ENCODE peak calls at places on chromosome 16, in six cellular contexts. Q, L, X, W, S and O are unnamed samples.

GRCh38 chr16:48542020-48542473 is 67.9 kb downstream of the N4BP1 start:
- DNase-seq in Q (peak), L (no peak), X (no peak), W (peak), S (peak), O (no peak)

GRCh38 chr16:85153656-85154091 is 41.4 kb upstream of the CIBAR2 start:
- DNase-seq in Q (no peak), L (no peak), X (no peak), W (no peak), S (no peak), O (no peak)

GRCh38 chr16:12951392-12951791 is 50.0 kb downstream of the SHISA9 start:
- DNase-seq in Q (no peak), L (no peak), X (no peak), W (no peak), S (no peak), O (no peak)

GRCh38 chr16:65717006-65717720 is 595.3 kb upstream of the CDH11 start:
- DNase-seq in Q (no peak), L (no peak), X (no peak), W (no peak), S (no peak), O (no peak)

GRCh38 chr16:30927789-30928378 is 4.5 kb downstream of the FBXL19 start:
- DNase-seq in Q (peak), L (peak), X (peak), W (peak), S (peak), O (peak)

GRCh38 chr16:76182092-76182635 is 95.0 kb upstream of the CNTNAP4 start:
- DNase-seq in Q (no peak), L (no peak), X (no peak), W (no peak), S (no peak), O (no peak)

GRCh38 chr16:75301804-75302203 is 50.4 kb upstream of the BCAR1 start:
- DNase-seq in Q (no peak), L (no peak), X (no peak), W (peak), S (peak), O (no peak)

GRCh38 chr16:31127182-31127581 is 8.3 kb downstream of the PRSS8 start:
- DNase-seq in Q (no peak), L (no peak), X (no peak), W (no peak), S (no peak), O (no peak)

GRCh38 chr16:1436731-1437355 is 6.0 kb downstream of the PERCC1 start:
- DNase-seq in Q (no peak), L (no peak), X (no peak), W (no peak), S (no peak), O (no peak)

GRCh38 chr16:67989322-67990017 is 9.2 kb upstream of the DPEP3 start:
- DNase-seq in Q (no peak), L (no peak), X (no peak), W (no peak), S (no peak), O (no peak)

GRCh38 chr16:61195006-61195405 is 841.2 kb downstream of the CDH8 start:
- DNase-seq in Q (no peak), L (no peak), X (no peak), W (no peak), S (no peak), O (no peak)

GRCh38 chr16:66856801-66857200 is 12.6 kb downstream of the CA7 start:
- DNase-seq in Q (no peak), L (no peak), X (no peak), W (no peak), S (no peak), O (no peak)

GRCh38 chr16:66858740-66859396 is 14.7 kb downstream of the CA7 start:
- DNase-seq in Q (no peak), L (no peak), X (no peak), W (peak), S (peak), O (no peak)

GRCh38 chr16:66857437-66857836 is 13.2 kb downstream of the CA7 start:
- DNase-seq in Q (no peak), L (no peak), X (no peak), W (no peak), S (no peak), O (no peak)

GRCh38 chr16:66862023-66862520 is 17.9 kb downstream of the CA7 start:
- DNase-seq in Q (no peak), L (no peak), X (no peak), W (no peak), S (no peak), O (no peak)

GRCh38 chr16:66859397-66860068 is 15.3 kb downstream of the CA7 start:
- DNase-seq in Q (no peak), L (no peak), X (no peak), W (no peak), S (no peak), O (no peak)
- H2BK15ac ChIP-seq in Q (no peak), L (no peak), X (no peak), W (no peak), S (no peak), O (peak)

GRCh38 chr16:88514526-88514925 is 55.7 kb upstream of the ZC3H18 start:
- DNase-seq in Q (no peak), L (no peak), X (no peak), W (no peak), S (no peak), O (no peak)

GRCh38 chr16:88515405-88515804 is 54.8 kb upstream of the ZC3H18 start:
- DNase-seq in Q (no peak), L (no peak), X (no peak), W (no peak), S (no peak), O (no peak)

GRCh38 chr16:88512728-88513674 is 57.2 kb upstream of the ZC3H18 start:
- DNase-seq in Q (peak), L (no peak), X (no peak), W (no peak), S (no peak), O (no peak)

GRCh38 chr16:88515925-88516324 is 54.3 kb upstream of the ZC3H18 start:
- DNase-seq in Q (no peak), L (no peak), X (no peak), W (no peak), S (no peak), O (no peak)

DNA sequence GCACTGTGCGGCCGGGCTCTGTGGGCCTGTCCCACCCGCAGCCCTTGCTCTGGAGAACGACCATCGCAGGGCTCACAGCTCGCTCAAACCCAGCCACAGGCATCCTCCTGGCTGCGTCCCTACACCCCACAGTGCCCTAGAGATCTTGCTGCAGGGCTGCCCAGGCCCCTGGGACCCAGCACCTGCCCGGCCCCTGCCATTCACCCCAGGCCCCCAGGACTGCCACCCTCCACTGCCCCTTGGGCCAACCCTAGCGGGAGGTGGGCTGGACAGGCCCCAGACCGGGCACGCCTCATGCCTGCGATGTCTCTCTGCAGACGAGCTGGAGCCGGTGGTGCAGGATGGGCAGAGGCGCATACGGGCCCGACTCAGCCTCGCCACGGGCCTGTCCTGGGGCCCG is 56.1 kb upstream of the ZC3H18 start:
- DNase-seq in Q (no peak), L (no peak), X (no peak), W (no peak), S (no peak), O (no peak)
- H2BK15ac ChIP-seq in Q (no peak), L (no peak), X (no peak), W (no peak), S (no peak), O (no peak)

GRCh38 chr16:10978124-10978523 is 33.8 kb downstream of the CLEC16A start:
- DNase-seq in Q (no peak), L (no peak), X (no peak), W (no peak), S (no peak), O (no peak)
- H2BK15ac ChIP-seq in Q (no peak), L (peak), X (no peak), W (no peak), S (no peak), O (no peak)

GRCh38 chr16:88686439-88687253 is at the start of gene SNAI3:
- DNase-seq in Q (peak), L (peak), X (peak), W (peak), S (peak), O (peak)
- H2BK15ac ChIP-seq in Q (no peak), L (peak), X (no peak), W (no peak), S (no peak), O (peak)

DNA sequence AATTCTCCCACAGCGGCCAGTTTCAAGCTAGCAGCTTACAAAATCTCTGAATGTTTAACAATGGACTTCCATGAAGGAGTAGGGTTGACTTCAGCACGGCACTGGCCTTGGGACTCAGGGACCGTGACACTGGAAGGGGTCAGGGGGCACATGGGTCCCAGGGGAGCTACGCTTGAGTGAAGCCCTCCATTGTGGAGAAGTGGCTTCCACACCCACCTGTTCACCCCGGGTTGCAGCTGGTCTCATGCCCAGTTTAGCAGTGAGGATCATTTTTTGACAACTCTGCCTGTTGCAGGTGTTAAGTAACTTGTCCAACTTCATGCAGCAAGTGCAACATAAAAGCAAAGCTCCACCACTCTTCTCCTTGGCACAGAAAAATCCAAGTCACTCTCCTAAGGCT is 510.2 kb downstream of the CDH13 start:
- DNase-seq in Q (no peak), L (no peak), X (no peak), W (no peak), S (no peak), O (no peak)
- H2BK15ac ChIP-seq in Q (no peak), L (no peak), X (no peak), W (no peak), S (no peak), O (no peak)

GRCh38 chr16:26664086-26664485 is 402.6 kb upstream of the C16orf82 start:
- DNase-seq in Q (no peak), L (no peak), X (no peak), W (no peak), S (no peak), O (no peak)
- H2BK15ac ChIP-seq in Q (no peak), L (no peak), X (no peak), W (no peak), S (no peak), O (no peak)

DNA sequence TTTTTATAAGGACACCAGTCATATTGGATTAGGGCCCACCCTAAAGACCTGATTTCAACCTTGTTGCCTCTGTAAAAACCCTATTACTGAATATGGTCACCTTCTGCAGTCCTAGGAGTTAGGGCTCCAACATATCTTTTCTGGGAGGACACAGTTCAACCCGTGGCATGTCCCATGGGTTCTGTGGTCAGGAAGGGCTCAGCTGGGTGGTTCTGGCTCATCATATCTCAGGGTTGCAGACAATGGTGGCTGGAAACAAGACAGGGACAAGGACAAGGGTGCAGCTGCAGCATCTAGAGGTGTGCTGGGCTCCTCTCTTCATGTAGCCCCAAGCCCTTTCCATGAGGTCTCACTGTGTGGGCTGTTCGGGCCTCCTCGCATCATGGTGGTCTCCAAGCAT is 63.1 kb upstream of the FOXF1 start:
- DNase-seq in Q (no peak), L (no peak), X (no peak), W (no peak), S (no peak), O (no peak)
- H2BK15ac ChIP-seq in Q (no peak), L (no peak), X (no peak), W (no peak), S (no peak), O (no peak)

DNA sequence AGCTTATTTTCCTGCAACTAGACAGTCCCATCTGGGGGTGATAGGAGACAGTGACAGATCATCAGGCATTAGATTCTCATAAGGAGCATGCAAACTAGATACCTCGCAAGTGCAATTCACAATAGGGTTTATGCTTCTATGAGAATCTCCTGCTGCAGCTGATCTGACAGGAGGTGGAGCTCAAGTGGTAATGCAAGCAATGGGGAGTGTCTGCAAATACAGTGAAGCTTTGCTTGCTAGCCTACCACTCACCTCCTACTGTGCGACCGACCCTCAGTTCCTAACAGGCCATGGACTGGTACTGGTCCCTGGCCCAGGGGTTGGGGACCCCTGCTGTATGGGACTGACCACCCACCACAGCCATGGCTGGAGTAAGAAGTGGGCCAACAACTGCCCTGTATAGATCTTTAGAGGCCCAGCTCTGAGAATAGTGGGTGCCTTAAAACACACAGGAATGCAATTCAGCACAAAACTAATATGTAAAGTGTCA is 26.0 kb upstream of the IRX3 start:
- DNase-seq in Q (no peak), L (no peak), X (no peak), W (no peak), S (no peak), O (no peak)
- H2BK15ac ChIP-seq in Q (no peak), L (no peak), X (no peak), W (no peak), S (no peak), O (no peak)

DNA sequence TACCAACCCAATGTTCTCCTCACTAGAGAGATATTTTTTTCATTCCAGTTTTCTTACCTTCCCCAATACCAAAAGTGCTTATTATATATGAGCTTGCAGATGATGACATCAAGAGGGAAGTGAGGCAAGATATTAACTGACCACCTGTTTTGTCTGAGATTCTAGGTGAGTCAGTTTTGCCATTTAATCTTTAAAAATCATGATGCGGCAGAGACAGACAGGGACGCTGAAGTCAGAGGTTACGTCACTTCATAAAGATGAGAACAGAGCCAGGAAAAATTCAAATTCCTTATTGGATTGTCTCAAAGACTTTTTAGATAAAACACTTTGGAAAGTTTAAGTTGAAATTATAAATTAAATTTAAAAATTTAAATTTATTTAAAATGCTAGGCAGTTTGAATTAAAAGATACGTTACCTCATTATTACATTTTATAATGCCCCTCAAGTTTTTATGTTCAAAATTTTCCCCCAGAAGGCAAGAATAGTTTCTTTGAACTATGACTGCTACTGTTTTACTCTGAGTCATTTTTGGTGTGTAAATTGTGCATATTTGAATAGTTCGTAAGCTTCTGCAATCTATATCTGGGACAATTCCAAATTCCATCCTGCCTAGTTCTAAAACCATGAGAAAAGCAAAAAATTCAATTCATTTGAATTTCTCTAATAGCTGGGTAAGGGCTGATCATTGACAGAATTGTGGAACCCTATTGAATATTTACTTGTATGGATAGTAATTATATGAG is 839.6 kb upstream of the GOT2 start:
- DNase-seq in Q (no peak), L (no peak), X (no peak), W (peak), S (peak), O (no peak)
- H2BK15ac ChIP-seq in Q (no peak), L (no peak), X (no peak), W (no peak), S (no peak), O (no peak)